ENCODE peak calls at places on chromosomes 13 and 19, in six cellular contexts. F is dorsolateral prefrontal cortex, S is cardiac muscle cell, B is neural progenitor cell, L is PC-3, Q is IMR-90. A is an unnamed sample.

GRCh38 chr13:31774186-31774585 is 34.9 kb downstream of the RXFP2 start:
- DNase-seq in B (no peak), S (no peak), Q (peak; percentile 28), L (no peak), F (no peak), A (no peak)

GRCh38 chr13:83878691-83879410 is 3.4 kb downstream of the SLITRK1 start:
- DNase-seq in Q (no peak), B (peak; percentile 86), S (no peak), F (peak; percentile 58), L (no peak), A (no peak)

GRCh38 chr13:77896977-77897376 is 21.7 kb downstream of the EDNRB start:
- DNase-seq in Q (no peak), L (peak; percentile 16), S (peak; percentile 40), B (no peak), F (no peak), A (peak; percentile 38)

GRCh38 chr19:1566392-1567115 is 1.6 kb downstream of the MEX3D start:
- DNase-seq in Q (peak; percentile 77), F (peak; percentile 88), S (peak; percentile 86), B (peak; percentile 94), L (peak; percentile 46), A (peak; percentile 81)

GRCh38 chr19:1794424-1795185 is 17.5 kb downstream of the ATP8B3 start:
- DNase-seq in B (no peak), Q (no peak), F (no peak), S (no peak), L (no peak), A (no peak)

GRCh38 chr19:2151339-2152229 is at the start of gene AP3D1:
- DNase-seq in F (peak; percentile 100), Q (peak; percentile 100), L (peak; percentile 98), B (peak; percentile 100), S (peak; percentile 100), A (peak; percentile 100)

GRCh38 chr13:32040689-32041088 is 9.1 kb downstream of the FRY start:
- DNase-seq in S (no peak), L (no peak), Q (peak; percentile 29), B (no peak), F (no peak), A (no peak)

GRCh38 chr13:110187501-110188161 is 119.3 kb downstream of the COL4A1 start:
- DNase-seq in F (no peak), B (no peak), S (peak; percentile 96), L (peak; percentile 79), Q (peak; percentile 78), A (peak; percentile 37)

GRCh38 chr19:372306-372890 is 27.8 kb upstream of the MIER2 start:
- DNase-seq in B (no peak), F (peak; percentile 63), Q (peak; percentile 70), S (peak; percentile 90), L (no peak), A (peak; percentile 30)

GRCh38 chr13:70723732-70724131 is 615.5 kb upstream of the KLHL1 start:
- DNase-seq in B (no peak), L (peak; percentile 42), F (no peak), Q (no peak), S (no peak), A (peak; percentile 62)

GRCh38 chr13:98517576-98518310 is 59.2 kb downstream of the STK24 start:
- DNase-seq in Q (no peak), L (no peak), S (no peak), F (no peak), B (no peak), A (no peak)

GRCh38 chr13:94535231-94535630 is 55.7 kb upstream of the DCT start:
- DNase-seq in L (no peak), Q (no peak), S (no peak), F (no peak), B (no peak), A (no peak)

GRCh38 chr13:88586263-88586662 is 915.1 kb downstream of the SLITRK5 start:
- DNase-seq in Q (no peak), S (no peak), B (no peak), L (peak; percentile 6), F (no peak), A (no peak)

GRCh38 chr19:58563034-58563573 is 4.7 kb upstream of the UBE2M start:
- DNase-seq in F (peak; percentile 57), B (no peak), Q (no peak), S (peak; percentile 21), L (no peak), A (no peak)

GRCh38 chr13:42969558-42970172 is 22.4 kb downstream of the EPSTI1 start:
- DNase-seq in S (peak; percentile 84), L (peak; percentile 65), Q (peak; percentile 69), F (peak; percentile 75), B (peak; percentile 89), A (peak; percentile 62)

GRCh38 chr19:29476528-29476927 is 49.3 kb upstream of the VSTM2B start:
- DNase-seq in B (no peak), L (no peak), F (no peak), Q (no peak), S (no peak), A (no peak)

GRCh38 chr13:70391678-70392077 is 283.4 kb upstream of the KLHL1 start:
- DNase-seq in B (no peak), L (peak; percentile 67), S (no peak), Q (no peak), F (no peak), A (no peak)

GRCh38 chr19:2629491-2630351 is 72.8 kb downstream of the GNG7 start:
- DNase-seq in Q (no peak), S (peak; percentile 29), B (no peak), F (no peak), L (no peak), A (no peak)

GRCh38 chr19:48274938-48275337 is 5.1 kb downstream of the ZNF114 start:
- DNase-seq in F (no peak), B (no peak), L (no peak), S (no peak), Q (no peak), A (no peak)

GRCh38 chr19:53823380-53824120 is 564 bp downstream of the NLRP12 start:
- DNase-seq in F (no peak), S (no peak), B (no peak), L (peak; percentile 16), Q (no peak), A (no peak)

GRCh38 chr13:85261757-85262346 is 537.4 kb downstream of the SLITRK6 start:
- DNase-seq in F (no peak), L (peak; percentile 45), B (no peak), Q (peak; percentile 12), S (peak; percentile 25), A (peak; percentile 21)

GRCh38 chr13:104301216-104301975 is 1235.2 kb upstream of the SLC10A2 start:
- DNase-seq in F (no peak), B (no peak), L (no peak), S (no peak), Q (peak; percentile 29), A (no peak)

GRCh38 chr13:25167349-25167748 is 4.7 kb downstream of the AMER2 start:
- DNase-seq in S (no peak), L (no peak), B (no peak), Q (no peak), F (no peak), A (no peak)
- H3K27me3 ChIP-seq in S (peaks cover 54% of the 10 kb centered on the region), L (peaks cover 51% of the 10 kb centered on the region), B (peaks cover 60% of the 10 kb centered on the region), Q (peaks cover 36% of the 10 kb centered on the region), F (no peaks in the 10 kb centered on the region), A (peaks cover 55% of the 10 kb centered on the region)

DNA sequence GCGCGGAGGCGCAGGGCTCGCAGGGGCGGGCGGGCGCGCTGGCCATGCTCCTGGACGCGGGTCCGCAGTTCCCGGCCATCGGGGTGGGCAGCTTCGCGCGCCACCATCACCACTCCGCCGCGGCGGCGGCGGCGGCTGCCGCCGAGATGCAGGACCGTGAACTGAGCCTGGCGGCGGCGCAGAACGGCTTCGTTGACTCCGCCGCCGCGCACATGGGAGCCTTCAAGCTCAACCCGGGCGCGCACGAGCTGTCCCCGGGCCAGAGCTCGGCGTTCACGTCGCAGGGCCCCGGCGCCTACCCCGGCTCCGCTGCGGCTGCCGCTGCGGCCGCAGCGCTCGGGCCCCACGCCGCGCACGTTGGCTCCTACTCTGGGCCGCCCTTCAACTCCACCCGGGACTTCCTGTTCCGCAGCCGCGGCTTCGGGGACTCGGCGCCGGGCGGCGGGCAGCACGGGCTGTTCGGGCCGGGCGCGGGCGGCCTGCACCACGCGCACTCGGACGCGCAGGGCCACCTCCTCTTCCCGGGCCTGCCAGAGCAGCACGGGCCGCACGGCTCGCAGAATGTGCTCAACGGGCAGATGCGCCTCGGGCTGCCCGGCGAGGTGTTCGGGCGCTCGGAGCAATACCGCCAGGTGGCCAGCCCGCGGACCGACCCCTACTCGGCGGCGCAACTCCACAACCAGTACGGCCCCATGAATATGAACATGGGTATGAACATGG is 597 bp downstream of the ZIC2 start:
- DNase-seq in S (no peak), F (no peak), L (no peak), Q (no peak), B (peak; percentile 77), A (no peak)
- H3K27me3 ChIP-seq in S (peaks cover 96% of the 10 kb centered on the region), F (peaks cover 37% of the 10 kb centered on the region), L (peaks cover 73% of the 10 kb centered on the region), Q (peaks cover 89% of the 10 kb centered on the region), B (peaks cover 17% of the 10 kb centered on the region), A (peaks cover 91% of the 10 kb centered on the region)

GRCh38 chr13:49219647-49220034 is 497 bp upstream of the MLNR start:
- DNase-seq in S (no peak), F (no peak), L (no peak), Q (no peak), B (no peak), A (peak; percentile 15)
- H3K27me3 ChIP-seq in S (peaks cover 91% of the 10 kb centered on the region), F (peaks cover 15% of the 10 kb centered on the region), L (no peaks in the 10 kb centered on the region), Q (peaks cover 75% of the 10 kb centered on the region), B (peaks cover 87% of the 10 kb centered on the region), A (peaks cover 74% of the 10 kb centered on the region)

GRCh38 chr13:112626124-112626523 is 38.2 kb upstream of the TUBGCP3 start:
- DNase-seq in B (no peak), Q (no peak), L (no peak), F (no peak), S (no peak), A (no peak)

GRCh38 chr13:112626761-112627160 is 38.8 kb upstream of the TUBGCP3 start:
- DNase-seq in F (no peak), Q (no peak), L (no peak), B (no peak), S (no peak), A (no peak)

GRCh38 chr13:112627161-112627560 is 39.2 kb upstream of the TUBGCP3 start:
- DNase-seq in S (no peak), Q (no peak), F (no peak), B (no peak), L (no peak), A (no peak)

GRCh38 chr13:112624602-112625430 is 36.9 kb upstream of the TUBGCP3 start:
- DNase-seq in F (no peak), S (no peak), B (no peak), L (no peak), Q (no peak), A (no peak)

DNA sequence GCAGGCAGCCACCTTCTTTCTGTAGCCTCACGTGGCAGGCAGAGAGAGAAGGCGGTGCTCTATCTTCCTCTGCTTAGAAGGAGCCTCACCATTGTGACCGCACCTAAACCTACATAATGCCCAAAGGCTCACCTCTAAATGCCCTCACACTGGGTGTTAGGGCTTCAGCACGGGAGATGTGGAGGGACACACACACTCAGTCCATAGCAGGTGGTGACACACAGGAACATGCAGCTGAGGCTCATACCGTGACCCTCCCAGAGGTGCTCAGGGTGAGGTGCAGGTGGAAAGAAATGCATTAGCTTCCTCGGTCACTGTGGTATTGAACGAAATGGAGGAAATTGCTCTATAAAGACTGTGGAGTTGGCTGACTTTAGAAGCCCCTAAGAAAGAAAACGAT is 37.7 kb upstream of the TUBGCP3 start:
- DNase-seq in L (no peak), Q (no peak), S (no peak), B (no peak), F (no peak), A (no peak)
- H3K27me3 ChIP-seq in L (peaks cover 34% of the 10 kb centered on the region), Q (peaks cover 48% of the 10 kb centered on the region), S (peaks cover 11% of the 10 kb centered on the region), B (no peaks in the 10 kb centered on the region), F (no peaks in the 10 kb centered on the region), A (no peaks in the 10 kb centered on the region)

A was measured in endothelial cell of umbilical vein.